ENCODE peak calls at places on chromosomes 13 and 19, in six cellular contexts. Y is colonic mucosa; L is Peyer's patch; I is heart right ventricle; Q is effector memory CD4-positive, alpha-beta T cell; F is heart left ventricle. N is an unnamed sample.
A peak's percentile ranks its signal among the peaks of the same experiment; 100 is the strongest.

GRCh38 chr19:54684537-54684936 is 21.8 kb downstream of the LILRB4 start:
- DNase-seq in Y (no peak), F (no peak), L (no peak), I (no peak), Q (no peak), N (no peak)

GRCh38 chr13:73767191-73767741 is 366.9 kb downstream of the KLF12 start:
- DNase-seq in Y (no peak), Q (no peak), I (no peak), F (no peak), L (no peak), N (no peak)

GRCh38 chr13:78611040-78611439 is 7.7 kb upstream of the POU4F1 start:
- DNase-seq in F (no peak), Q (no peak), Y (no peak), L (no peak), I (no peak), N (no peak)

GRCh38 chr19:12800873-12801465 is 631 bp downstream of the PRDX2 start:
- DNase-seq in Y (peak; percentile 44), F (peak; percentile 30), I (peak; percentile 38), Q (no peak), L (no peak), N (no peak)

GRCh38 chr13:93477238-93477637 is 250.6 kb downstream of the GPC6 start:
- DNase-seq in I (no peak), Q (no peak), F (no peak), L (no peak), Y (no peak), N (no peak)

GRCh38 chr19:9671654-9672053 is 3.2 kb downstream of the ZNF562 start:
- DNase-seq in L (no peak), F (no peak), Y (no peak), Q (no peak), I (no peak), N (no peak)

GRCh38 chr19:42423462-42424344 is 3.5 kb downstream of the LIPE start:
- DNase-seq in I (peak; percentile 88), Y (peak; percentile 94), L (peak; percentile 95), Q (peak; percentile 85), F (peak; percentile 91), N (peak; percentile 88)

GRCh38 chr13:60431108-60431700 is 34.2 kb downstream of the TDRD3 start:
- DNase-seq in L (no peak), F (no peak), I (no peak), Y (no peak), Q (no peak), N (peak; percentile 32)

GRCh38 chr19:5093297-5093858 is 124.5 kb downstream of the KDM4B start:
- DNase-seq in Y (no peak), L (no peak), I (peak; percentile 62), F (peak; percentile 58), Q (no peak), N (no peak)

GRCh38 chr13:98576963-98577822 is at the start of gene STK24:
- DNase-seq in I (peak; percentile 81), F (peak; percentile 85), Y (peak; percentile 72), Q (peak; percentile 50), L (peak; percentile 56), N (peak; percentile 82)

GRCh38 chr13:58827904-58828303 is 1196.4 kb downstream of the PCDH17 start:
- DNase-seq in Q (no peak), Y (no peak), F (no peak), I (no peak), L (no peak), N (no peak)

GRCh38 chr19:57887195-57887941 is 1.5 kb downstream of the ZNF814 start:
- DNase-seq in I (no peak), Q (no peak), L (no peak), Y (peak; percentile 50), F (no peak), N (no peak)

GRCh38 chr19:57886046-57886445 is 2.8 kb downstream of the ZNF814 start:
- DNase-seq in F (no peak), Y (no peak), I (no peak), Q (no peak), L (no peak), N (no peak)

GRCh38 chr19:57888107-57888493 is 737 bp downstream of the ZNF814 start:
- DNase-seq in Y (no peak), I (no peak), F (no peak), L (no peak), Q (no peak), N (no peak)

DNA sequence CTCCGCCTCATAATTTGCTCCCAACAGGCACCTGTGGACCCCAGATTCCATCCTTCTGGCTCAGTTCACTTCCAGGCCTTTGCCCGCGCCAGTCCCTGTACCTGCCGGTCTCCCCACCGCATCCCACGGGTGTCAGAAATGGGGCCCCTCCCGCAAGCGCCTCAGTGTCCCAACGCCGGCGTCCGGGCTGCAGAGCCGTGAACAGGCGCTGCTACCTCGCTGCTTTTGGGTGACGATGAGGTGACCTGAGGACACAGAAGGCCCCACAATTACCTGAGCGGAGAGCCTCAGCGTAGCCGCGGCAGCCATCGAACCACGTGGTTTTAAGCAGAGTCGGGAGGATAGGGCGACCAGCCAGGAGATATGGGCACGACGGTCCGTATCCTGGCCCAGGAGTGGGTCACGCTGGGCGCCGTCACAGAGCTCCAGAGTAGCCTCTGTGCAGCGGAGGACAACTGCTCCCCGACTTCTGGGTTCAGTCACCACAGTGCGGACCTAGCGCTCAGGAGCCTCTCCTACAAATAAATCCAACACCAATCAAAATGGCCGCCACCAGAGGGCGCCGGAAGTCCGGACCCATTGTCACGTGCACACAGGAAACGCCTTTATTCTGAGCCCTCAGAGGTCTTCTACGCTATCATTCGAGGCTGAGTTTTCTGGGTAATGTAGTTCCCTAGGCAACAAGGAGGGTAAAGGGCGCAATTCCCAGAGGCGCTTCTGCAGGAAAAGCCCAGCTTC is at the start of gene ZNF814:
- DNase-seq in Y (peak; percentile 90), Q (peak; percentile 59), L (peak; percentile 90), I (peak; percentile 81), F (peak; percentile 86), N (no peak)
- H3K27ac ChIP-seq in Y (no peak within 1 kb of the TSS), Q (peak within 1 kb of the TSS; percentile 56), L (peak within 1 kb of the TSS; percentile 84), I (peak within 1 kb of the TSS; percentile 83), F (peak within 1 kb of the TSS; percentile 78), N (no peak within 1 kb of the TSS)

DNA sequence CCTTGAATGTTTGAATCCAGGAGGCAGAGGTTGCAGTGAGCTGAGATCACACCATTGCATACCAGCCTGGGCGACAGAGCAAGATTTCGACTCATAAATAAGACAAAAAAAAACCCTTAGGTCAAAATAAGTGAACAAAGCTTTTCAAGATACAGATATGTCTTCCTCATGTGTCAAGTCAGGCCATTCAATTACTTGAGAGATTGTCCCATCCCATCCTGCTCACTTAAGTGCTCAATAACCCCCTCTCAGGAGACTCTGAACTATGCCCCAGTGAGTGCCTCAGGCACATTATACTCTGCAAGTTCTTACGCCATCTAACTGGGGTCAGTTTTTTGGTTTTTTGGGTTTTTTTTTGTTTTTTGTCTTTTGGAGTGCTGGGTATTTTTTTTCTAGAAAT is 2.6 kb downstream of the ZNF91 start:
- DNase-seq in L (no peak), Y (no peak), I (no peak), F (no peak), Q (no peak), N (no peak)
- H3K9me3 ChIP-seq in L (no peaks in the 10 kb centered on the region), Y (no peaks in the 10 kb centered on the region), I (peaks cover 19% of the 10 kb centered on the region), F (no peaks in the 10 kb centered on the region), Q (no peaks in the 10 kb centered on the region), N (peaks cover 5% of the 10 kb centered on the region)

DNA sequence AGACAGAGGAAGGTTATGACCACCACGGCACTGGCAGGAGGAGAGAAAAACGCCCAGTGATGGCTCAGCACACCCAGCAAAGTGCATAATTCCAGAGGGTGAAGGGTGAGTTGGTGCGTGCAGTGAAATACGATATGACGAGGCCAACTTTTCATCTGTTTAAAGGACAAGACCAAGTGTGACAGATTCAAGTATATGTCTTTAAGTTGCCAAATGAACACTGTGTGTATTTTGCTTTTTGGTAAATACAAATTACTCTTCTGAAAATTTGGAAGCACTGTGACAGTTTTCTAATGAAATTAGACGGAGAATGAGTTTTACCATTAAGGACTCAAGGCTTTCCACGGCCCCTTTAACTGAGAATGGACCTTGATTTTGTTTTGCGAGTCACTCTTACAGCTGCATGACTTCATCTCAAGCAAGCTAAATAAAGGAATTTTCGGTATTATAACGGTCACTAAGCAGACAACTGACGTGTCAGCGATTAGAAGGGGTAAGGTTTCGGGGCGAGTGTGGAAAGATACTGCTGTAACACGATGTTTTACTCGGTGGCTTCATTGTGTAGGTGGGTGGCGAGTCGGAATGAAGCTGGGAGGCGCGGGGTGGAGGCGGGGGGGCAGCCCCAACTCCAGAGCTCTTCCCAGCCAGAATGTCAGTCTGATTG is 22.8 kb downstream of the COL4A2 start:
- DNase-seq in L (no peak), I (no peak), F (no peak), Q (no peak), Y (no peak), N (peak; percentile 97)
- H3K27ac ChIP-seq in L (peak overlapping the region; percentile 53), I (peak overlapping the region; percentile 45), F (peak overlapping the region; percentile 46), Q (no peak overlapping the region), Y (peak overlapping the region; percentile 30), N (peak overlapping the region; percentile 92)

GRCh38 chr13:48637601-48638000 is 16.1 kb upstream of the CYSLTR2 start:
- DNase-seq in Y (no peak), L (no peak), I (no peak), Q (no peak), F (no peak), N (no peak)
- H3K9me3 ChIP-seq in Y (no peaks in the 10 kb centered on the region), L (peaks cover 16% of the 10 kb centered on the region), I (peaks cover 29% of the 10 kb centered on the region), Q (peaks cover 10% of the 10 kb centered on the region), F (peaks cover 7% of the 10 kb centered on the region), N (no peaks in the 10 kb centered on the region)

GRCh38 chr19:14544977-14545715 is 15.8 kb downstream of the TECR start:
- DNase-seq in F (peak; percentile 56), Y (no peak), L (no peak), Q (no peak), I (peak; percentile 79), N (no peak)

GRCh38 chr19:14545716-14546082 is 16.3 kb downstream of the TECR start:
- DNase-seq in F (no peak), Q (no peak), Y (no peak), L (no peak), I (no peak), N (no peak)

GRCh38 chr19:14540741-14541525 is 11.5 kb downstream of the TECR start:
- DNase-seq in F (no peak), Y (no peak), I (no peak), L (no peak), Q (no peak), N (no peak)

GRCh38 chr19:14542721-14543328 is 13.4 kb downstream of the TECR start:
- DNase-seq in Q (no peak), Y (no peak), F (no peak), I (no peak), L (no peak), N (no peak)

GRCh38 chr19:14544047-14544446 is 14.7 kb downstream of the TECR start:
- DNase-seq in F (no peak), Y (no peak), L (no peak), Q (no peak), I (no peak), N (no peak)
- H3K27ac ChIP-seq in F (no peak overlapping the region), Y (no peak overlapping the region), L (no peak overlapping the region), Q (no peak overlapping the region), I (no peak overlapping the region), N (no peak overlapping the region)

DNA sequence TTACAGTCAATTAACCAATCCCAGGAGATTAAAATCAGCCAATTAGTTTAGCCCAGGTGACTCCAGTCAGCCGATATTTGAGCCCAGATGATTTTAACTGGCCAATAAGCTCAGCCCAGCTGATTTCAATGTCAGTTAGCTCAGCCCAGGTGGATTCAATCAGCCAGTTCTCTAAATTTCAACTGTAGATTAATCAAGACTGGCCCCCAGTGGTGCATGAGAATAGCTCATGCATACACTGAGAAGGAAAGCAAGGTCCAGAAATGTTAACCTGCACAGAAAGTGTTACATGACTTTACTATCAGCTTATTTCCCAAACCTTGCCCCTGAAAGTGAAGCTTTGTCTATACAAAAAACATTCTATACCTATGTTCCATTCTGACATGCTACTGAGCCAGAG is 55.4 kb upstream of the ZNF724 start:
- DNase-seq in Q (no peak), Y (no peak), L (no peak), I (no peak), F (no peak), N (no peak)
- H3K9me3 ChIP-seq in Q (no peaks in the 10 kb centered on the region), Y (no peaks in the 10 kb centered on the region), L (no peaks in the 10 kb centered on the region), I (peaks cover 26% of the 10 kb centered on the region), F (no peaks in the 10 kb centered on the region), N (no peaks in the 10 kb centered on the region)

GRCh38 chr19:10968527-10969081 is 7.8 kb downstream of the SMARCA4 start:
- DNase-seq in Y (peak; percentile 56), F (no peak), I (no peak), L (peak; percentile 34), Q (no peak), N (no peak)
- H3K27ac ChIP-seq in Y (peak overlapping the region; percentile 4), F (peak overlapping the region; percentile 34), I (peak overlapping the region; percentile 46), L (peak overlapping the region; percentile 38), Q (no peak overlapping the region), N (no peak overlapping the region)

N was measured in SJSA1.